ENCODE peak calls at places on chromosomes 3 and 15, in five cellular contexts. T, L, P, W and F are unnamed samples.

GRCh38 chr3:154758109-154758868 is 321.8 kb upstream of the MME start:
- DNase-seq in T (no peak), L (no peak), P (peak), W (no peak), F (no peak)

GRCh38 chr15:92845109-92845508 is 55.0 kb upstream of the CHD2 start:
- DNase-seq in T (no peak), L (no peak), P (peak), W (no peak), F (no peak)

GRCh38 chr3:47440131-47440530 is 35.6 kb downstream of the SCAP start:
- DNase-seq in T (no peak), L (peak), P (peak), W (no peak), F (peak)

GRCh38 chr15:72491768-72492167 is 17.6 kb downstream of the ARIH1 start:
- DNase-seq in T (peak), L (no peak), P (peak), W (no peak), F (no peak)

GRCh38 chr3:160129459-160130061 is 95.7 kb upstream of the C3orf80 start:
- DNase-seq in T (peak), L (no peak), P (peak), W (no peak), F (no peak)

GRCh38 chr15:48929611-48930170 is 34.0 kb downstream of the SHC4 start:
- DNase-seq in T (no peak), L (peak), P (no peak), W (no peak), F (no peak)

GRCh38 chr3:87361271-87361670 is 84.9 kb upstream of the POU1F1 start:
- DNase-seq in T (no peak), L (no peak), P (no peak), W (no peak), F (no peak)

GRCh38 chr15:33215941-33216872 is 21.7 kb upstream of the FMN1 start:
- DNase-seq in T (no peak), L (peak), P (peak), W (no peak), F (no peak)

GRCh38 chr15:53072077-53072476 is 281.9 kb upstream of the ONECUT1 start:
- DNase-seq in T (no peak), L (peak), P (peak), W (peak), F (peak)

DNA sequence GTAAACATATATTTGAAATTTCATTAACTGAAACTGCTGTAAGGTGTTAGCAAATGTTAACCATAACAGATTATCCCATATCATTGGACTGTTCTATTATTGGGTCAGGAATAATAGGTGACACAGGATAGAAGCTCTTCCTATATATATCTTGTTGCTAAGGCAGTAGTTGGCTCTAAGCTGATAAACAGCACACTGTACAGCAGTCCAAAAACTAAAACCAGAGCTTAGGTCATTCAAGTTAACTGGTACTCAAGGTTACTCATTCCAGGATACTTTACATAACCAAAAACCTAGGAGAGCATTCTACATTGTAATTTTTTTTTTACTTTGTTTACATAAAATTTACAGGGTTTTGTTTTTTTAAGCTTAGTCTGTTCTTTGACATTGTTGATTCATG is 8.9 kb downstream of the DNAJC19 start:
- DNase-seq in T (peak), L (no peak), P (peak), W (no peak), F (no peak)
- H3K27ac ChIP-seq in T (no peak), L (peak), P (peak), W (no peak), F (no peak)

DNA sequence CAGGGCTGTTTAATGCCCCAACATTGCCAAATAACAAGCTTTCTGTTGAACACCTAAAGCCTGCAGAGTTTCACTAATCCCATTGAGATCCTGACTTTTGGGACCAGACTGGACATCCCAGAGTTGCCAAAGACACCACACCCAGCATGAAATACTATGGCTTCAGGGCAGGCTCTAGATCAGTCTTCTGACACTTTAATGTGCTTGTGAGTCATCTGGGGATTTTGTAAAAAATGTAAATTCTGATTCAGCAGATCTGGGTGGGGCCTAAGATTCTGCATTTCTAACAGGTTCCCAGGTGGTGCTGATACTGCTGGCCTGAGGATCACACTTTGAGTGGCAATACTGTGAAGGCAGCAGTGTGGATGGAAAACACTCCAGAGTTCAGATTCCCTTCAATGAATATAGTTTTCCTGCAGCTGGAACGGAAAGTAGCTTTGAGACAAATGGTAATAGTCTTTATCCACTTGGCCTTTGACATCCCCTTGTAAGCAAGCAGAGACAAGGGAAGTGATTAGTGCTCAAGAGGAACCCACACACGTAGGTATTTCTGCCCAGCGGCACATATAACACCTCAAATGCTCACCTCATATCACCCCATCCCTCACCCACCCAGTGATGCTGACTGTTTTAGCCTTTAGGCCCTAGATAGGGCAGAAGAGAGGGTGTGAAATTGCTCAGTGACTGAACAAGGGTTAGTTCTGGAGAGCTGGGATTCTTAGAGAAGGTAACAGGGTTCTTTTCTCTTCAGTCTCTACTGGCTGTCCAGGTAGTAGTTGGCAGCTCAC is 51.4 kb upstream of the GSK3B start:
- DNase-seq in T (no peak), L (no peak), P (no peak), W (no peak), F (no peak)
- H3K27ac ChIP-seq in T (no peak), L (no peak), P (no peak), W (no peak), F (no peak)

GRCh38 chr3:102400766-102401165 is 34.0 kb upstream of the ZPLD1 start:
- DNase-seq in T (peak), L (no peak), P (peak), W (no peak), F (no peak)
- H3K27ac ChIP-seq in T (no peak), L (peak), P (no peak), W (no peak), F (no peak)

GRCh38 chr3:128483657-128484403 is 9.2 kb downstream of the GATA2 start:
- DNase-seq in T (no peak), L (peak), P (no peak), W (no peak), F (peak)
- H3K27ac ChIP-seq in T (peak), L (no peak), P (no peak), W (no peak), F (no peak)